ENCODE peak calls at places on chromosomes 12 and 14, in five cellular contexts. L, C, B, A and P are unnamed samples.

GRCh38 chr14:42047421-42048045 is 440.9 kb downstream of the LRFN5 start:
- DNase-seq in L (no peak), C (no peak), B (no peak), A (no peak), P (no peak)

GRCh38 chr14:61514006-61514830 is 181.1 kb upstream of the HIF1A start:
- DNase-seq in L (no peak), C (no peak), B (no peak), A (no peak), P (peak)

GRCh38 chr12:14959463-14959862 is 1.9 kb downstream of the ARHGDIB start:
- DNase-seq in L (no peak), C (no peak), B (no peak), A (no peak), P (no peak)

GRCh38 chr12:53198470-53199110 is 8.5 kb downstream of the ITGB7 start:
- DNase-seq in L (no peak), C (no peak), B (no peak), A (no peak), P (no peak)

GRCh38 chr14:104866451-104867370 is 1.6 kb downstream of the CEP170B start:
- DNase-seq in L (no peak), C (no peak), B (no peak), A (peak), P (no peak)

GRCh38 chr14:64628940-64629403 is 75.3 kb upstream of the PLEKHG3 start:
- DNase-seq in L (peak), C (no peak), B (no peak), A (peak), P (peak)

GRCh38 chr14:103727313-103728000 is 11.8 kb downstream of the ZFYVE21 start:
- DNase-seq in L (no peak), C (no peak), B (no peak), A (peak), P (no peak)

GRCh38 chr14:105411017-105411941 is 8.3 kb upstream of the MTA1 start:
- DNase-seq in L (no peak), C (no peak), B (peak), A (no peak), P (peak)

GRCh38 chr14:92417759-92418158 is 94.8 kb downstream of the SLC24A4 start:
- DNase-seq in L (no peak), C (no peak), B (no peak), A (no peak), P (no peak)

GRCh38 chr12:113932411-113933196 is 33.5 kb downstream of the RBM19 start:
- DNase-seq in L (no peak), C (no peak), B (no peak), A (no peak), P (peak)

GRCh38 chr12:118337194-118337838 is 35.4 kb downstream of the TAOK3 start:
- DNase-seq in L (peak), C (no peak), B (no peak), A (no peak), P (peak)

GRCh38 chr12:47551426-47551851 is 154.4 kb downstream of the RPAP3 start:
- DNase-seq in L (no peak), C (no peak), B (no peak), A (no peak), P (peak)

GRCh38 chr12:94100254-94100653 is 48.1 kb upstream of the PLXNC1 start:
- DNase-seq in L (peak), C (no peak), B (no peak), A (no peak), P (peak)

GRCh38 chr14:96497586-96497985 is 4.6 kb upstream of the PAPOLA start:
- DNase-seq in L (no peak), C (no peak), B (no peak), A (no peak), P (no peak)